ENCODE peak calls at places on chromosomes 1 and 21, in four cellular contexts. One of them, this sample, is unnamed.

GRCh38 chr1:197902454-197903195 is at the start of gene C1orf53:
- DNase-seq in GM23338: peak
- DNase-seq in neural progenitor cell: peak
- DNase-seq in HCT116: peak
- DNase-seq in this sample: peak

GRCh38 chr1:162305969-162306368 is 70.7 kb downstream of the SPATA46 start:
- DNase-seq in GM23338: no peak
- DNase-seq in neural progenitor cell: no peak
- DNase-seq in HCT116: no peak
- DNase-seq in this sample: no peak

GRCh38 chr1:15678578-15678977 is 5.5 kb upstream of the PLEKHM2 start:
- DNase-seq in GM23338: peak
- DNase-seq in neural progenitor cell: no peak
- DNase-seq in HCT116: peak
- DNase-seq in this sample: peak

GRCh38 chr1:53384796-53385195 is 56.9 kb upstream of the LRP8 start:
- DNase-seq in GM23338: no peak
- DNase-seq in neural progenitor cell: no peak
- DNase-seq in HCT116: no peak
- DNase-seq in this sample: no peak

GRCh38 chr1:19432943-19433609 is 52.3 kb downstream of the CAPZB start:
- DNase-seq in GM23338: no peak
- DNase-seq in neural progenitor cell: no peak
- DNase-seq in HCT116: no peak
- DNase-seq in this sample: no peak

GRCh38 chr1:212302745-212303383 is 17.7 kb downstream of the PPP2R5A start:
- DNase-seq in GM23338: no peak
- DNase-seq in neural progenitor cell: no peak
- DNase-seq in HCT116: no peak
- DNase-seq in this sample: no peak

GRCh38 chr1:6465461-6466005 is 440 bp downstream of the TNFRSF25 start:
- DNase-seq in GM23338: no peak
- DNase-seq in neural progenitor cell: no peak
- DNase-seq in HCT116: no peak
- DNase-seq in this sample: no peak

GRCh38 chr1:19980298-19980697 is 880 bp upstream of the PLA2G2A start:
- DNase-seq in GM23338: no peak
- DNase-seq in neural progenitor cell: no peak
- DNase-seq in HCT116: no peak
- DNase-seq in this sample: no peak

GRCh38 chr21:45988366-45989347 is 7.1 kb downstream of the COL6A1 start:
- DNase-seq in GM23338: no peak
- DNase-seq in neural progenitor cell: no peak
- DNase-seq in HCT116: no peak
- DNase-seq in this sample: no peak

GRCh38 chr1:17156108-17156507 is 36.9 kb upstream of the PADI2 start:
- DNase-seq in GM23338: no peak
- DNase-seq in neural progenitor cell: no peak
- DNase-seq in HCT116: no peak
- DNase-seq in this sample: peak
- H2AFZ ChIP-seq in GM23338: no peak
- H2AFZ ChIP-seq in neural progenitor cell: no peak
- H2AFZ ChIP-seq in HCT116: no peak
- H2AFZ ChIP-seq in this sample: no peak

GRCh38 chr1:245805503-245805902 is 650.7 kb downstream of the KIF26B start:
- DNase-seq in GM23338: no peak
- DNase-seq in neural progenitor cell: no peak
- DNase-seq in HCT116: no peak
- DNase-seq in this sample: no peak

GRCh38 chr1:245810181-245810727 is 655.5 kb downstream of the KIF26B start:
- DNase-seq in GM23338: no peak
- DNase-seq in neural progenitor cell: no peak
- DNase-seq in HCT116: no peak
- DNase-seq in this sample: peak

GRCh38 chr1:245809361-245809760 is 654.6 kb downstream of the KIF26B start:
- DNase-seq in GM23338: peak
- DNase-seq in neural progenitor cell: peak
- DNase-seq in HCT116: no peak
- DNase-seq in this sample: no peak

GRCh38 chr1:245807306-245807705 is 652.5 kb downstream of the KIF26B start:
- DNase-seq in GM23338: no peak
- DNase-seq in neural progenitor cell: no peak
- DNase-seq in HCT116: no peak
- DNase-seq in this sample: peak

DNA sequence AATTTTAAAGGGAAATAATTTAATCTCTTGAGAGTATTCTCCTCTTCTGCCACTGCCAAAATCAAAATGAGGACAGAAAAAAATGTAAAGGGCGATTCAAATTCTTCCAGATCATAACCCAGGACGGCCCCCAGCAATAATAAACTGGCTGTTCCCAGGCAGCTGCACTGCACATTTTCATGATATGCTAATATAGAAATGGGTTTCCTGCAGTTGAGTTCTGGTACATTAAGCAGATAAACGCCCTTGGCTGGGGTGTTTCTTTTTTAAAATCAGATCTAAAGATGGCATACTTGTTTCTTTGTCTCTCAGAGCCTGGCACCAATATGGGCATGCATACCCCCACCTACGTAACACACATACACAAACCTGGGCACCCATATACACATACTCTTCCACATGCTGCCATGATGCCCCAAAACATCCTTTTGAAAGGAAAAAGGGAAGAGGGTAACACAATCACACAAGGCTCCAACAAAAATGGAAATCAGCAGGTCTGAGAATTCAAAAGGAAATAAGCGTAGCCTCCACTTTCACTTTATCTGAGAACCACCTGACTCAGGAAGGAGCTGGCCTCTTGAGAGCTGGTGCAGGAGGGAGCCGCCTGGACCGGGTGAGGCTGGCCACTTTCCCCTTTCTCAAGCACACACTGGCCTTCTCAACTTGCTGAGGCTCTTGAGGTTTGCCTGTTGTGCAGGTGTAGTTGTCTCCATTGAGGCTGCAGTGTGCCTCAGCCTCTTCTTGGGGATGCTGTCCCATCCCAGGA is 653.4 kb downstream of the KIF26B start:
- DNase-seq in GM23338: no peak
- DNase-seq in neural progenitor cell: no peak
- DNase-seq in HCT116: no peak
- DNase-seq in this sample: peak
- H2AFZ ChIP-seq in GM23338: no peak
- H2AFZ ChIP-seq in neural progenitor cell: no peak
- H2AFZ ChIP-seq in HCT116: no peak
- H2AFZ ChIP-seq in this sample: no peak

GRCh38 chr1:116826818-116827606 is 72.8 kb downstream of the CD2 start:
- DNase-seq in GM23338: no peak
- DNase-seq in neural progenitor cell: no peak
- DNase-seq in HCT116: no peak
- DNase-seq in this sample: no peak
- H2AFZ ChIP-seq in GM23338: peak
- H2AFZ ChIP-seq in neural progenitor cell: no peak
- H2AFZ ChIP-seq in HCT116: peak
- H2AFZ ChIP-seq in this sample: no peak

GRCh38 chr21:35335951-35336446 is 286.9 kb upstream of the RUNX1 start:
- DNase-seq in GM23338: no peak
- DNase-seq in neural progenitor cell: no peak
- DNase-seq in HCT116: no peak
- DNase-seq in this sample: no peak
- H2AFZ ChIP-seq in GM23338: no peak
- H2AFZ ChIP-seq in neural progenitor cell: no peak
- H2AFZ ChIP-seq in HCT116: no peak
- H2AFZ ChIP-seq in this sample: no peak

GRCh38 chr1:3491291-3492246 is 37.1 kb downstream of the ARHGEF16 start:
- DNase-seq in GM23338: peak
- DNase-seq in neural progenitor cell: peak
- DNase-seq in HCT116: peak
- DNase-seq in this sample: peak
- H2AFZ ChIP-seq in GM23338: peak
- H2AFZ ChIP-seq in neural progenitor cell: peak
- H2AFZ ChIP-seq in HCT116: no peak
- H2AFZ ChIP-seq in this sample: peak

This sample was measured in Karpas-422.